ENCODE peak calls at places on chromosomes 7 and 10, in seven cellular contexts. B, K, F, S, T, M and W are unnamed samples.

GRCh38 chr10:88243847-88244730 is 339.0 kb downstream of the RNLS start:
- DNase-seq in K (peak; percentile 89), B (no peak), T (no peak), F (peak; percentile 78), M (no peak), S (no peak), W (no peak)

GRCh38 chr10:96721207-96721572 is 876 bp upstream of the PIK3AP1 start:
- DNase-seq in M (no peak), S (no peak), B (no peak), T (peak; percentile 52), K (no peak), F (no peak), W (peak; percentile 59)

GRCh38 chr7:151146761-151147160 is 20.7 kb downstream of the GBX1 start:
- DNase-seq in M (no peak), B (no peak), K (no peak), T (no peak), F (no peak), S (no peak), W (no peak)

GRCh38 chr10:51615764-51616298 is 83.6 kb downstream of the CSTF2T start:
- DNase-seq in M (no peak), S (no peak), F (no peak), K (no peak), B (no peak), T (no peak), W (no peak)

GRCh38 chr10:110267246-110267645 is 37.5 kb downstream of the SMNDC1 start:
- DNase-seq in M (no peak), B (no peak), S (no peak), T (no peak), K (no peak), F (no peak), W (no peak)

GRCh38 chr7:46791180-46791579 is 790.7 kb downstream of the TNS3 start:
- DNase-seq in T (peak; percentile 37), F (no peak), K (no peak), M (no peak), B (no peak), S (no peak), W (no peak)

GRCh38 chr10:97765201-97765600 is 6.6 kb downstream of the SFRP5 start:
- DNase-seq in M (no peak), S (no peak), T (no peak), K (no peak), B (no peak), F (no peak), W (no peak)

GRCh38 chr10:34504534-34504933 is 310.6 kb downstream of the PARD3 start:
- DNase-seq in K (peak; percentile 18), M (no peak), B (peak; percentile 74), F (peak; percentile 63), S (peak; percentile 67), T (no peak), W (no peak)

GRCh38 chr10:104824378-104825006 is 183.4 kb downstream of the SORCS3 start:
- DNase-seq in T (peak; percentile 80), S (peak; percentile 51), K (peak; percentile 15), F (peak; percentile 70), B (peak; percentile 21), M (peak; percentile 80), W (peak; percentile 61)

GRCh38 chr10:50431118-50431517 is 179.8 kb upstream of the ASAH2 start:
- DNase-seq in F (no peak), T (no peak), K (peak; percentile 29), S (peak; percentile 88), B (no peak), M (no peak), W (no peak)

GRCh38 chr10:79106251-79106650 is 37.5 kb downstream of the ZMIZ1 start:
- DNase-seq in F (no peak), B (no peak), S (no peak), K (no peak), T (no peak), M (no peak), W (no peak)

GRCh38 chr10:74151879-74152722 is 1.1 kb downstream of the ADK start:
- DNase-seq in S (peak; percentile 28), K (no peak), M (no peak), B (no peak), T (no peak), F (no peak), W (no peak)

GRCh38 chr7:151454306-151454705 is 14.4 kb upstream of the CRYGN start:
- DNase-seq in T (no peak), M (no peak), S (no peak), F (no peak), K (no peak), B (no peak), W (no peak)

GRCh38 chr7:7816816-7817536 is 98.6 kb upstream of the RPA3 start:
- DNase-seq in T (no peak), K (no peak), S (no peak), F (no peak), M (no peak), B (no peak), W (no peak)

GRCh38 chr7:125857606-125858005 is 928.0 kb upstream of the POT1 start:
- DNase-seq in K (no peak), B (no peak), F (no peak), S (no peak), M (no peak), T (no peak), W (no peak)

GRCh38 chr7:149248777-149249176 is 9.3 kb downstream of the ZNF212 start:
- DNase-seq in S (no peak), M (no peak), B (no peak), T (no peak), K (no peak), F (no peak), W (no peak)

GRCh38 chr7:14332155-14332554 is 342.7 kb upstream of the ETV1 start:
- DNase-seq in T (peak; percentile 17), M (no peak), F (peak; percentile 12), S (peak; percentile 32), K (peak; percentile 5), B (no peak), W (no peak)

GRCh38 chr7:73436031-73436929 is 2.7 kb downstream of the FZD9 start:
- DNase-seq in B (peak; percentile 58), M (no peak), F (peak; percentile 47), K (no peak), T (no peak), S (peak; percentile 32), W (no peak)

GRCh38 chr10:50416181-50416824 is 165.0 kb upstream of the ASAH2 start:
- DNase-seq in F (no peak), S (peak; percentile 42), M (no peak), B (peak; percentile 49), T (no peak), K (no peak), W (no peak)

GRCh38 chr7:95302976-95303375 is 21.4 kb downstream of the PON1 start:
- DNase-seq in M (no peak), K (no peak), T (no peak), S (no peak), B (no peak), F (no peak), W (no peak)

GRCh38 chr10:106355450-106355849 is 809.1 kb downstream of the SORCS1 start:
- DNase-seq in M (peak; percentile 60), S (peak; percentile 10), F (no peak), K (no peak), T (peak; percentile 46), B (no peak), W (peak; percentile 45)

GRCh38 chr10:129917936-129918335 is 46.1 kb downstream of the EBF3 start:
- DNase-seq in T (no peak), S (no peak), B (no peak), M (no peak), K (no peak), F (no peak), W (no peak)

GRCh38 chr7:44975331-44976039 is 3.3 kb downstream of the MYO1G start:
- DNase-seq in F (no peak), S (no peak), T (no peak), K (no peak), B (no peak), M (no peak), W (no peak)

GRCh38 chr10:117429644-117430043 is 54.4 kb upstream of the PDZD8 start:
- DNase-seq in S (peak; percentile 45), M (no peak), K (no peak), T (no peak), F (no peak), B (no peak), W (no peak)

DNA sequence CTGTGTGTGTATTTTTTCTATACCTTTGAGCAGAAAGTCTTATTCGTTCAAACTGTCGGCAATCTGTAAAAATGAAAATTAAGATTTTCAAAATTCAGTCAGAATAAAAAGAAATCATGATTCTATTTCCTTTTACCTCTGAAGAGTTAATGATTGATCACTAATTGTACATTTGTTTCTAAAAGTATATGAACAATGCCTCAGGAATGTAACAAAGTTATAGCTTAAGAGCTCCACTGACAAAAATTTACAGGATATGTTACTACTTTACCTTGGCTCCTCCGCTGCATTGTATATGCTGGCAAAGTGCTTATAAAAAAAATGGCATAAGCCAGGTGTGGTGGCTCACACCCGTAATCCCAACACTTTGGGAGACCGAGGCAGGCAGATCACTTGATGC is 225.7 kb downstream of the VTI1A start:
- DNase-seq in T (no peak), K (no peak), F (no peak), M (no peak), S (no peak), B (no peak), W (no peak)
- H3K4me2 ChIP-seq in T (no peak overlapping the region), K (no peak overlapping the region), F (no peak overlapping the region), M (no peak overlapping the region), S (no peak overlapping the region), B (peak overlapping the region; percentile 52), W (no peak overlapping the region)

GRCh38 chr7:51961804-51962203 is 645.2 kb upstream of the COBL start:
- DNase-seq in M (no peak), B (no peak), F (no peak), K (no peak), S (no peak), T (no peak), W (no peak)
- H3K4me2 ChIP-seq in M (no peak overlapping the region), B (no peak overlapping the region), F (no peak overlapping the region), K (no peak overlapping the region), S (no peak overlapping the region), T (no peak overlapping the region), W (no peak overlapping the region)

GRCh38 chr10:70337201-70337651 is 45.2 kb downstream of the LRRC20 start:
- DNase-seq in T (peak; percentile 16), K (peak; percentile 65), S (peak; percentile 12), B (no peak), F (no peak), M (no peak), W (no peak)
- H3K4me2 ChIP-seq in T (no peak overlapping the region), K (no peak overlapping the region), S (no peak overlapping the region), B (no peak overlapping the region), F (no peak overlapping the region), M (no peak overlapping the region), W (no peak overlapping the region)

DNA sequence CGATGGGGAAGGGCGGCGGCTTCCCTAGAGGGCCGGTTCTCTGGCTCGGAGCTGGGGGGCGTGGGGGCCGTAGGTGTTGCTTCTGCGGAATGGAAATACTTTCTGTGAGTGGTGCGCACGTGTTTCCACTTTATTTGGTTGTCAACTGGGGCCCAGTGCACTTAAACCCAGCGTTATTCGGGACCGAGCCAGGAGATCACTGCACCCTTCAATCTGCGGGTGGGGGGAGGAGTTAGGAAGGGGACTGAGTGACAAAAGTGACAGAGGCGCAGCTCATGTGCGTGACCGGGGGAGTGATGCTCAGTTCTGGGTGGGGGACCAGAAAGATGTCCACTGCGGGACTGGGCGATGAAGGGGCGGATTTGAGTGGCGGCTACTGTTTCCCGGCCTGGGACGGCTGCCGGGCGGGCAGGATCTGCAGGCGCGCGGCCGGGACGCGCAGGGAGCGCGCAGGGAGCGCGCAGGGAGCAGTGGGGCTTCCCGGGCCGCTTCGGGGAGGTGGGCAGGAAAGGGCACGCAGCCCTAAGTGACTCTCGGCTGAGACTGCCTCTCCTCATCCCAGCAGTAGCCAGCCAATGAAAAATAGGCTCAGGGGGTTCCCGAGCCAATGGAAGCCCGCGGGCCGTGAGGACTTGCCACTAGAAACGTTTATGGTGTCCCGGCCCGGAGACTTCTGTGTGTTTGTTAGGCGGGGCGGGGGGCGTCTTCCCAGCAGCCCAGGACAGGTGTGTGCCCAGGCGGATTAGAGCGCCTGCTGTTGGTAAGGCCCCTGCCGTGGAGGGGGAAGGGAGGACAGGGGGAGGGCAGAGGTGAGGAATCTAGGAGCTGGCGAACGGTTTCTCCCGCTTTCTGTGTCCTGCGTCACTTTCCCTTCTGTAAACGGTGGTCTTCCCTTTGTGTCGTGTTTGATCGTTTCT is 54.3 kb upstream of the KDM7A start:
- DNase-seq in B (peak; percentile 44), K (no peak), M (peak; percentile 88), F (peak; percentile 42), S (peak; percentile 56), T (peak; percentile 94), W (peak; percentile 97)
- H3K4me2 ChIP-seq in B (peak overlapping the region; percentile 96), K (peak overlapping the region; percentile 88), M (peak overlapping the region; percentile 87), F (peak overlapping the region; percentile 99), S (peak overlapping the region; percentile 84), T (peak overlapping the region; percentile 96), W (peak overlapping the region; percentile 60)